ENCODE peak calls at places on chromosomes 13 and 19, in nine cellular contexts. V, Z, K, Y, J, D, S, F and C are unnamed samples. For H3K4me1, the result is how much of the 10 kb centered on the place peaks cover.

GRCh38 chr13:66974889-66975288 is 255.2 kb downstream of the PCDH9 start:
- DNase-seq in V (no peak), Z (no peak), K (no peak), Y (no peak), J (no peak), D (no peak), S (no peak), F (no peak), C (no peak)

GRCh38 chr13:47230155-47230554 is 333.3 kb upstream of the HTR2A start:
- DNase-seq in V (no peak), Z (no peak), K (no peak), Y (no peak), J (no peak), D (no peak), S (no peak), F (no peak), C (no peak)

GRCh38 chr19:6211632-6212402 is 68.0 kb downstream of the MLLT1 start:
- DNase-seq in V (no peak), Z (peak), K (no peak), Y (no peak), J (no peak), D (no peak), S (no peak), F (no peak), C (no peak)

GRCh38 chr13:45327253-45327954 is 13.6 kb downstream of the TPT1 start:
- DNase-seq in V (no peak), Z (no peak), K (no peak), Y (no peak), J (no peak), D (no peak), S (no peak), F (no peak), C (no peak)

GRCh38 chr19:38596057-38596981 is 21.4 kb downstream of the MAP4K1 start:
- DNase-seq in V (no peak), Z (no peak), K (peak), Y (no peak), J (peak), D (no peak), S (no peak), F (peak), C (no peak)

GRCh38 chr19:52138614-52139290 is 986 bp downstream of the ZNF616 start:
- DNase-seq in V (peak), Z (no peak), K (peak), Y (peak), J (peak), D (peak), S (peak), F (peak), C (no peak)

GRCh38 chr19:369256-369655 is 24.7 kb upstream of the MIER2 start:
- DNase-seq in V (no peak), Z (no peak), K (no peak), Y (no peak), J (no peak), D (no peak), S (no peak), F (no peak), C (no peak)

GRCh38 chr19:2477732-2478191 is 1.8 kb downstream of the GADD45B start:
- DNase-seq in V (peak), Z (peak), K (no peak), Y (no peak), J (peak), D (peak), S (peak), F (no peak), C (no peak)

GRCh38 chr19:13840751-13841338 is 36.1 kb upstream of the NANOS3 start:
- DNase-seq in V (no peak), Z (no peak), K (no peak), Y (no peak), J (no peak), D (no peak), S (no peak), F (no peak), C (no peak)

GRCh38 chr13:66751691-66752090 is 478.4 kb downstream of the PCDH9 start:
- DNase-seq in V (no peak), Z (no peak), K (no peak), Y (no peak), J (no peak), D (no peak), S (no peak), F (no peak), C (no peak)

GRCh38 chr19:7397687-7398086 is 49.0 kb downstream of the ARHGEF18 start:
- DNase-seq in V (no peak), Z (no peak), K (no peak), Y (no peak), J (no peak), D (peak), S (peak), F (no peak), C (no peak)

GRCh38 chr19:45507864-45508680 is 793 bp downstream of the VASP start:
- DNase-seq in V (no peak), Z (peak), K (peak), Y (no peak), J (no peak), D (peak), S (no peak), F (peak), C (no peak)

GRCh38 chr13:73934215-73934623 is 200.0 kb downstream of the KLF12 start:
- DNase-seq in V (no peak), Z (no peak), K (no peak), Y (no peak), J (no peak), D (peak), S (peak), F (no peak), C (no peak)

GRCh38 chr19:54179921-54180452 is 7.0 kb upstream of the TMC4 start:
- DNase-seq in V (no peak), Z (no peak), K (peak), Y (no peak), J (peak), D (peak), S (peak), F (peak), C (no peak)

GRCh38 chr13:108220042-108220441 is 1.9 kb downstream of the ABHD13 start:
- DNase-seq in V (no peak), Z (no peak), K (no peak), Y (no peak), J (no peak), D (no peak), S (no peak), F (peak), C (no peak)

GRCh38 chr13:108215428-108215827 is at the start of gene LIG4:
- DNase-seq in V (peak), Z (peak), K (peak), Y (peak), J (peak), D (peak), S (peak), F (peak), C (peak)

GRCh38 chr13:108213946-108214345 is 1.4 kb downstream of the LIG4 start:
- DNase-seq in V (no peak), Z (no peak), K (peak), Y (no peak), J (no peak), D (peak), S (peak), F (no peak), C (no peak)

GRCh38 chr13:108214511-108215383 is 589 bp downstream of the LIG4 start:
- DNase-seq in V (peak), Z (peak), K (peak), Y (no peak), J (peak), D (no peak), S (no peak), F (peak), C (no peak)

DNA sequence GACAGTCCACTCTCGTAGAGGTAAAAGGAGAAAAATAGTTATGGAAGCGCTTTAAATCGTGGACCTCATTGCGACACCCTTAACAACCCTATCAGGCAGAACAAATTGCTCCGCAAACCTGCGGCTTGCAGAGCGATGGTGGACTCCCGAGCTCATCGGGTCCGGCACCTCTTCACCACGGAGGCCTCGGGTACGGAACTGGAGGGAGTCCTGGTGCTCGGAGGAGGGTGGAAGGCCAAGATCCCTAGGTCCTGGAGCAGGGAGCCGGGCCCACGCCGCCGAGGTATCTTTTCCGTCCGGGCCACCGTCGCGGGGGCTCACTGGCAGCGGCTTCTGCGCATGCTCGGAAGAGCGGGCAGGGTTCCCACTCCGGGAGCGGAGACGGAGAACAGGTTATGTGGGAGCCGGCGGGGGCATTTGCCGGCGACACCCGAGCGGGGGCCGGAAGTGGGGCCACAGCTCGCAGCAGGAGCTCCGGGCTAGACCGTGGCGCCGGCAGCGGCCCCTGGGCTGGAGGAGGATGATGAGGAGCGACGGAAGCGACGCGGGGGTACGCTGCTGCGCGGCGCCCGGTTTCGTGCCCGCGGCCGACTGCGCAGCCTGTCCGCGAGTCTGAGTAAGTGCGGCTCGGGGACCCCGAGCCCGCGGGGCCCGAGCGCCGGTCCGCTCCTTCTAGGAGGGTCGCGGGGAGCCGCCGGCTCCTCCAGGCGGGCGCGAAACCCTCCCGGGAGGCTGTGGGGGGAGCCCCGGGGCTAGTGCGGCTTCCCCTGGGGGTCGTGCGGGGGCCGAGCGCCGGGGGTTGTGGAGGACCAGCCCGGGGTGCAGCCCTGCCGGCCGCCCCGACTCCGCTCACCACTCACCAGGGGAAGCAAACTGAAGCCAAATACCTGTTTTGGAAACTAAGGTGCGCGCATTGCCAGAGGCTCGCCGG is at the start of gene ABHD13:
- DNase-seq in V (peak), Z (peak), K (peak), Y (peak), J (peak), D (peak), S (peak), F (peak), C (peak)
- TF ChIP-seq CTCF in V (no peak), Z (no peak), K (no peak), Y (no peak), J (peak), D (no peak), S (no peak), F (no peak), C (no peak)

DNA sequence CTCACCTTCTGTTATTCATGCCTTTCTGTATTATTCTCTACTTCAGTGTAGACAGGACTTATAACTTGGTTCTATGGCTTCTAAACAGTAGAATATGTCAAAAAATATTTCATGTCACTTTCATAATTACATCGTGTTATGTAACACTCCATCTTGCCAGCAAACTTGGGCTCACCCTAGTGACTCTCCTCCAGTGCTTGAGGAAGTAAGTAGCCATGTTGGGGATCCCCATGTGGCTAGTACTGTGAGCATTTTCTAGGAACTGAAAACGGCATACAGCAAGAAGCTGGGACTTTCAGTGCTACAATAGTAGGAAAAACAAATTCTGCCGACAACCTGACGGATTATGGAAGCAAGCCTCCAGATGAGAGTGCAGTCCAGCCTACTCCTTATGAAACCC is 495.6 kb downstream of the SLITRK6 start:
- DNase-seq in V (no peak), Z (no peak), K (no peak), Y (no peak), J (no peak), D (no peak), S (no peak), F (no peak), C (no peak)
- H3K4me1 ChIP-seq in V (under half), Z (under half), K (under half), Y (under half), J (under half), D (under half), S (under half), F (under half), C (under half)

GRCh38 chr19:42255766-42256750 is 1.1 kb upstream of the ERF start:
- DNase-seq in V (peak), Z (peak), K (peak), Y (no peak), J (peak), D (peak), S (peak), F (peak), C (peak)

GRCh38 chr19:42254850-42255765 is at the start of gene ERF:
- DNase-seq in V (peak), Z (peak), K (peak), Y (peak), J (peak), D (peak), S (peak), F (peak), C (peak)

GRCh38 chr19:42252365-42253244 is 2.3 kb downstream of the ERF start:
- DNase-seq in V (peak), Z (peak), K (no peak), Y (no peak), J (peak), D (peak), S (peak), F (peak), C (no peak)

GRCh38 chr19:42253245-42254082 is 1.5 kb downstream of the ERF start:
- DNase-seq in V (peak), Z (peak), K (peak), Y (peak), J (peak), D (peak), S (peak), F (peak), C (peak)

GRCh38 chr19:42254083-42254849 is 662 bp downstream of the ERF start:
- DNase-seq in V (peak), Z (peak), K (peak), Y (peak), J (peak), D (peak), S (peak), F (peak), C (peak)
- H3K27ac ChIP-seq in V (peak), Z (peak), K (peak), Y (peak), J (peak), D (peak), S (peak), F (peak), C (peak)

GRCh38 chr13:27379694-27380596 is 44.5 kb upstream of the GTF3A start:
- DNase-seq in V (no peak), Z (no peak), K (peak), Y (peak), J (peak), D (peak), S (peak), F (peak), C (peak)

GRCh38 chr13:27379126-27379525 is 45.3 kb upstream of the GTF3A start:
- DNase-seq in V (no peak), Z (no peak), K (no peak), Y (no peak), J (no peak), D (no peak), S (no peak), F (no peak), C (no peak)

GRCh38 chr13:27384285-27384684 is 40.1 kb upstream of the GTF3A start:
- DNase-seq in V (no peak), Z (no peak), K (no peak), Y (no peak), J (no peak), D (no peak), S (no peak), F (no peak), C (no peak)

GRCh38 chr13:27381601-27382000 is 42.8 kb upstream of the GTF3A start:
- DNase-seq in V (no peak), Z (no peak), K (no peak), Y (no peak), J (no peak), D (no peak), S (no peak), F (no peak), C (no peak)

DNA sequence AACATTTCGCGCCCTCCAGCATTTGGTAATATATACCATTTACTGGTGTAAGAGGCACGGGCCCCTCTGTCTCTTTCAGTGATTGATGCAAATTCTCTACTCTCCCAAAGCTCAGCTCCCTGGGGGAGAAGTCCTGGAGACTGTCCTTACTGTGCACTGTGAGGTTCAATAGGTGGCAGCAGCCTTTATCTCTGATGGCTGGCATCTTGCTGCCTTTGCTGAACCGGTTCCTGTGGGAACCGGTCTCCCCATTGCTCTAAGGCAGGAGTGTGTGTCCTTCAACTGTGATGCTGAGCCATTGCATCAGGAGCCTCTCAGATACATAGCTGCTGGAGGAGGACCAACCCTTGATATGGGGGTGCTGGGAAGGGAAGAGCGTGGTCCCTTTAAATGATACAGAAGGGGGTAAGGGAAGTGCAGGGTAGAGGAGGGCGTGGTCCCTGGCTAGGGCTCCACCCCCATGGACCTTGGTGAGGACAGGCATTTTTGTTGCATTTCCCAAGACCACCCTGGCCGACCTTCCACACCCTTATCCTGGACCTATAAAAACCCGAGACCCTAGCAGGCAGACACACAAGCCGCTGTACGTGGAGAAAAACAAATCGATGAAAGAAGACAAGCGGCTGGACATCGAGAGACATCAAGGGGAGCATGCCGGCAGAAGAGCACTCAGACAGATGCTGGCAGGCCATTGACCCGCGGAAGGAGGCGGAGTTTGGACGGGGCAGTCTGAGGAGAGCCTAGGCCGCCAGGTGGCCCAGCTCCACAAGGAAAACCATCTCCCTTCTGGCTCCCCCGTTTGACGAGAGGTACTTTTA is 41.1 kb upstream of the GTF3A start:
- DNase-seq in V (no peak), Z (no peak), K (no peak), Y (no peak), J (no peak), D (no peak), S (no peak), F (peak), C (no peak)
- TF ChIP-seq CTCF in V (no peak), Z (no peak), K (no peak), Y (no peak), J (no peak), D (no peak), S (no peak), F (no peak), C (no peak)

GRCh38 chr19:28609944-28610343 is 603.0 kb downstream of the UQCRFS1 start:
- DNase-seq in V (no peak), Z (no peak), K (no peak), Y (no peak), J (no peak), D (no peak), S (no peak), F (no peak), C (no peak)
- H3K4me1 ChIP-seq in V (under half), Z (under half), K (under half), Y (under half), J (under half), D (under half), S (under half), F (under half), C (under half)

DNA sequence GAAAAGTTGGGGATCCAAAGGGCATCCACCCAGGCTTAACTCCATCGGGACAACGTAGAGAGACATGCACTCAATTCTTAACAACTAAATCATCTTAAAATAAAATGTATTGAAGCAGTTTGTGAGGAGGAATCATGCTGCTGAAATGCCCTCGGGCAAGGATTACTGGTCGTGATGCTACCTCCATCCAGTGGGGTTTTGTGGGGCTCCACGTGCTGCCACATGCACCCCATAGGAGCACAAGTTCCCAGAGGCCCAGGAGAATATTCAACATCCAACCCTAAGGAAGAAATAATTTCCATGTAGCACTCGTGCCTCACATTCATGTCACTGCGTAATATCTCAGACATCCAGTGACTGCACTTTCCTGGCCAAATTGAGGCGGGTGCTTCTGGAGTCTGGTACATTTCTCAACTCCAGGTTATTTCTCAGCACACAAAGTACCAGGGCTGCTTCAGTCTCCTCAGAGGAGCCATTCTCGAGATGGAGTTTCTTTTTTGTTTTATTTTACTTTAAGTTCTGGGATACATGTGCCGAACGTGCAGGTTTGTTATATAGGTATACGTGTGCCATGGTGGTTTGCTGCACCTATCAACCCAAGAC is 429.8 kb downstream of the FOXO1 start:
- DNase-seq in V (peak), Z (peak), K (no peak), Y (peak), J (no peak), D (no peak), S (no peak), F (peak), C (peak)
- H3K27ac ChIP-seq in V (peak), Z (peak), K (no peak), Y (peak), J (no peak), D (no peak), S (no peak), F (peak), C (peak)

GRCh38 chr13:37679043-37679442 is 80.5 kb upstream of the POSTN start:
- DNase-seq in V (no peak), Z (no peak), K (no peak), Y (no peak), J (no peak), D (no peak), S (no peak), F (no peak), C (no peak)
- TF ChIP-seq CTCF in V (no peak), Z (no peak), K (no peak), Y (no peak), J (peak), D (peak), S (peak), F (no peak), C (no peak)